ENCODE peak calls at places on chromosomes 2 and 18, in ten cellular contexts. E, K, M, B, C, S, T, L, N and P are unnamed samples.

GRCh38 chr2:60152226-60152833 is 401.1 kb downstream of the BCL11A start:
- DNase-seq in E (no peak), K (no peak), M (no peak), B (peak), C (no peak), S (no peak), T (no peak), L (no peak), N (peak), P (peak)

GRCh38 chr2:205474746-205475145 is 207.6 kb upstream of the NRP2 start:
- DNase-seq in E (no peak), K (no peak), M (no peak), B (no peak), C (no peak), S (no peak), T (no peak), L (no peak), N (no peak), P (no peak)

GRCh38 chr2:70192516-70192915 is 1.7 kb upstream of the C2orf42 start:
- DNase-seq in E (no peak), K (no peak), M (no peak), B (no peak), C (no peak), S (no peak), T (no peak), L (no peak), N (no peak), P (no peak)

GRCh38 chr2:42979416-42979869 is 187.1 kb upstream of the HAAO start:
- DNase-seq in E (no peak), K (no peak), M (no peak), B (no peak), C (no peak), S (peak), T (peak), L (no peak), N (no peak), P (no peak)

GRCh38 chr2:83573060-83573459 is 886.0 kb downstream of the SUCLG1 start:
- DNase-seq in E (no peak), K (no peak), M (no peak), B (no peak), C (no peak), S (no peak), T (no peak), L (no peak), N (no peak), P (no peak)

GRCh38 chr2:119823734-119824334 is 64.1 kb downstream of the PTPN4 start:
- DNase-seq in E (peak), K (peak), M (peak), B (peak), C (no peak), S (no peak), T (peak), L (peak), N (no peak), P (no peak)

GRCh38 chr2:218569038-218569431 is 396 bp downstream of the CNOT9 start:
- DNase-seq in E (peak), K (peak), M (peak), B (peak), C (no peak), S (peak), T (peak), L (peak), N (peak), P (no peak)

GRCh38 chr2:229164545-229165249 is 106.4 kb downstream of the PID1 start:
- DNase-seq in E (no peak), K (no peak), M (no peak), B (no peak), C (no peak), S (no peak), T (no peak), L (no peak), N (no peak), P (no peak)

GRCh38 chr2:67616749-67617148 is 219.6 kb downstream of the ETAA1 start:
- DNase-seq in E (no peak), K (no peak), M (no peak), B (no peak), C (no peak), S (no peak), T (peak), L (no peak), N (peak), P (no peak)

GRCh38 chr2:196238836-196239380 is 67.5 kb upstream of the STK17B start:
- DNase-seq in E (no peak), K (no peak), M (no peak), B (no peak), C (no peak), S (no peak), T (no peak), L (no peak), N (no peak), P (no peak)

GRCh38 chr2:127106457-127106997 is 427 bp downstream of the BIN1 start:
- DNase-seq in E (no peak), K (no peak), M (peak), B (no peak), C (no peak), S (no peak), T (no peak), L (peak), N (no peak), P (no peak)

GRCh38 chr2:238023608-238024007 is 37.2 kb upstream of the SCLY start:
- DNase-seq in E (no peak), K (no peak), M (no peak), B (no peak), C (no peak), S (no peak), T (no peak), L (no peak), N (no peak), P (no peak)

GRCh38 chr2:197286805-197287595 is 23.6 kb downstream of the ANKRD44 start:
- DNase-seq in E (peak), K (no peak), M (no peak), B (peak), C (no peak), S (no peak), T (peak), L (peak), N (peak), P (no peak)

GRCh38 chr2:237885931-237886701 is 26.7 kb downstream of the RAMP1 start:
- DNase-seq in E (no peak), K (no peak), M (no peak), B (no peak), C (peak), S (no peak), T (peak), L (no peak), N (no peak), P (no peak)

GRCh38 chr2:74507926-74508520 is 528 bp upstream of the PCGF1 start:
- DNase-seq in E (no peak), K (no peak), M (peak), B (peak), C (peak), S (no peak), T (no peak), L (no peak), N (no peak), P (no peak)

GRCh38 chr18:154151-154550 is 4.2 kb upstream of the USP14 start:
- DNase-seq in E (no peak), K (no peak), M (no peak), B (no peak), C (no peak), S (no peak), T (no peak), L (no peak), N (no peak), P (no peak)

GRCh38 chr2:27185331-27186026 is 26.4 kb upstream of the ATRAID start:
- DNase-seq in E (no peak), K (no peak), M (no peak), B (peak), C (peak), S (no peak), T (peak), L (peak), N (no peak), P (no peak)

GRCh38 chr2:200851398-200852248 is 12.8 kb downstream of the CLK1 start:
- DNase-seq in E (no peak), K (no peak), M (no peak), B (no peak), C (no peak), S (no peak), T (no peak), L (no peak), N (no peak), P (no peak)

GRCh38 chr2:11812466-11813100 is 66.2 kb downstream of the LPIN1 start:
- DNase-seq in E (no peak), K (no peak), M (no peak), B (no peak), C (no peak), S (no peak), T (no peak), L (no peak), N (no peak), P (no peak)

GRCh38 chr2:203453858-203454451 is 81.1 kb downstream of the RAPH1 start:
- DNase-seq in E (peak), K (no peak), M (no peak), B (peak), C (no peak), S (no peak), T (peak), L (peak), N (peak), P (peak)

GRCh38 chr2:199861116-199861774 is 10.3 kb upstream of the FTCDNL1 start:
- DNase-seq in E (peak), K (no peak), M (no peak), B (peak), C (no peak), S (no peak), T (no peak), L (peak), N (no peak), P (no peak)

GRCh38 chr2:36329251-36329650 is 26.3 kb upstream of the CRIM1 start:
- DNase-seq in E (no peak), K (no peak), M (no peak), B (no peak), C (no peak), S (no peak), T (no peak), L (no peak), N (no peak), P (no peak)

GRCh38 chr18:10715791-10716190 is 190.0 kb downstream of the NAPG start:
- DNase-seq in E (no peak), K (no peak), M (no peak), B (peak), C (no peak), S (no peak), T (peak), L (no peak), N (no peak), P (no peak)

GRCh38 chr2:209348453-209348852 is 75.4 kb upstream of the MAP2 start:
- DNase-seq in E (no peak), K (no peak), M (no peak), B (no peak), C (no peak), S (no peak), T (no peak), L (no peak), N (no peak), P (no peak)

GRCh38 chr2:239268082-239268481 is 132.7 kb downstream of the HDAC4 start:
- DNase-seq in E (no peak), K (no peak), M (no peak), B (peak), C (no peak), S (no peak), T (peak), L (no peak), N (no peak), P (no peak)

GRCh38 chr2:44807344-44808025 is 134.0 kb upstream of the SIX3 start:
- DNase-seq in E (no peak), K (no peak), M (no peak), B (no peak), C (no peak), S (no peak), T (no peak), L (no peak), N (no peak), P (no peak)

GRCh38 chr2:103361712-103362111 is 599.9 kb downstream of the TMEM182 start:
- DNase-seq in E (no peak), K (no peak), M (no peak), B (peak), C (no peak), S (no peak), T (no peak), L (no peak), N (no peak), P (no peak)

GRCh38 chr2:120245520-120245835 is 7.2 kb upstream of the RALB start:
- DNase-seq in E (peak), K (no peak), M (no peak), B (no peak), C (no peak), S (peak), T (peak), L (no peak), N (no peak), P (no peak)

GRCh38 chr2:26850565-26850964 is 2.6 kb downstream of the DPYSL5 start:
- DNase-seq in E (no peak), K (no peak), M (no peak), B (no peak), C (no peak), S (no peak), T (no peak), L (no peak), N (no peak), P (no peak)

GRCh38 chr2:177830881-177831386 is 241.6 kb downstream of the PDE11A start:
- DNase-seq in E (no peak), K (no peak), M (no peak), B (no peak), C (no peak), S (no peak), T (no peak), L (no peak), N (no peak), P (no peak)

GRCh38 chr2:144459937-144460336 is 60.0 kb downstream of the ZEB2 start:
- DNase-seq in E (no peak), K (no peak), M (peak), B (no peak), C (no peak), S (no peak), T (no peak), L (peak), N (peak), P (no peak)

GRCh38 chr2:121832992-121833732 is 77.7 kb downstream of the TSN start:
- DNase-seq in E (no peak), K (no peak), M (no peak), B (no peak), C (no peak), S (no peak), T (no peak), L (no peak), N (no peak), P (no peak)

GRCh38 chr2:15556311-15556930 is 4.7 kb downstream of the NBAS start:
- DNase-seq in E (no peak), K (no peak), M (no peak), B (no peak), C (no peak), S (no peak), T (no peak), L (no peak), N (no peak), P (no peak)

GRCh38 chr2:102190425-102191107 is 3.7 kb downstream of the IL1RL2 start:
- DNase-seq in E (no peak), K (no peak), M (no peak), B (no peak), C (no peak), S (no peak), T (peak), L (no peak), N (no peak), P (no peak)

GRCh38 chr18:56316727-56317126 is 321.7 kb downstream of the TXNL1 start:
- DNase-seq in E (no peak), K (no peak), M (no peak), B (no peak), C (no peak), S (no peak), T (no peak), L (no peak), N (no peak), P (no peak)

GRCh38 chr18:70700496-70700895 is 411.7 kb downstream of the SOCS6 start:
- DNase-seq in E (no peak), K (no peak), M (no peak), B (no peak), C (no peak), S (no peak), T (no peak), L (no peak), N (no peak), P (no peak)

GRCh38 chr2:29113027-29113686 is 2.1 kb upstream of the CLIP4 start:
- DNase-seq in E (no peak), K (no peak), M (no peak), B (peak), C (no peak), S (no peak), T (no peak), L (peak), N (no peak), P (no peak)